ENCODE peak calls at places on chromosomes 16 and 17, in nine cellular contexts. M is ovary; J is thoracic aorta; Q is left colon; L is IMR-90; I is activated CD4-positive, alpha-beta memory T cell treated with anti-CD3 and anti-CD28 coated beads for 36 hours; W is MM.1S; R is COR-L47; E is ACHN. P is an unnamed sample.

GRCh38 chr17:55926276-55926995 is 175.6 kb downstream of the PCTP start:
- DNase-seq in J (no peak), I (no peak), E (no peak), Q (no peak), M (no peak), R (no peak), W (peak), L (no peak), P (no peak)

GRCh38 chr16:51337662-51338061 is 186.6 kb upstream of the SALL1 start:
- DNase-seq in E (peak), W (no peak), I (no peak), Q (no peak), J (no peak), M (no peak), L (no peak), R (no peak), P (no peak)

GRCh38 chr17:40065041-40065770 is 2.4 kb downstream of the THRA start:
- DNase-seq in W (no peak), J (no peak), R (no peak), L (peak), E (peak), M (peak), Q (no peak), I (no peak), P (peak)

GRCh38 chr16:86037999-86038922 is 139.3 kb downstream of the IRF8 start:
- DNase-seq in Q (peak), L (no peak), R (no peak), W (no peak), J (no peak), I (no peak), M (no peak), E (no peak), P (no peak)

GRCh38 chr17:49388290-49388640 is 26.2 kb upstream of the ZNF652 start:
- DNase-seq in Q (no peak), I (peak), M (no peak), L (no peak), J (no peak), E (no peak), W (peak), R (no peak), P (no peak)

GRCh38 chr16:83098536-83098935 is 471.8 kb downstream of the CDH13 start:
- DNase-seq in M (no peak), W (no peak), I (no peak), Q (no peak), L (no peak), J (no peak), E (peak), R (no peak), P (no peak)

GRCh38 chr16:12371497-12371896 is 395.0 kb downstream of the SNX29 start:
- DNase-seq in M (no peak), R (no peak), I (no peak), L (no peak), E (no peak), J (no peak), W (no peak), Q (no peak), P (no peak)

GRCh38 chr16:75443301-75443700 is 10.0 kb upstream of the CFDP1 start:
- DNase-seq in W (no peak), J (no peak), M (no peak), R (no peak), I (no peak), Q (no peak), E (no peak), L (peak), P (peak)

GRCh38 chr16:4612474-4612931 is 2.2 kb downstream of the UBALD1 start:
- DNase-seq in E (no peak), W (no peak), M (no peak), L (no peak), Q (no peak), J (no peak), R (no peak), I (no peak), P (no peak)

P was measured in cardiac fibroblast.